ENCODE peak calls at places on chromosomes 2 and 18, in five cellular contexts. V is activated naive CD4-positive, alpha-beta T cell treated with anti-CD3 and anti-CD28 coated beads, Interleukin-2, amount 10 ng/mL, durations not matched to agents 7 days and 5 days; N is NCI-H774; C is mammary epithelial cell; W is NCI-H1417. Z is an unnamed sample.

GRCh38 chr2:181072486-181072885 is 92.1 kb downstream of the UBE2E3 start:
- DNase-seq in W (no peak), C (no peak), V (no peak), N (no peak), Z (no peak)

GRCh38 chr2:230658577-230658876 is 54.1 kb upstream of the CAB39 start:
- DNase-seq in V (no peak), N (no peak), C (no peak), W (no peak), Z (no peak)

GRCh38 chr2:32360416-32360815 is 3.6 kb downstream of the BIRC6 start:
- DNase-seq in V (no peak), C (no peak), W (no peak), N (no peak), Z (no peak)

GRCh38 chr2:47174731-47175361 is 19.7 kb upstream of the STPG4 start:
- DNase-seq in C (peak), V (peak), W (peak), N (no peak), Z (peak)

GRCh38 chr18:10376735-10377134 is 77.7 kb upstream of the APCDD1 start:
- DNase-seq in W (peak), V (no peak), C (no peak), N (no peak), Z (peak)

GRCh38 chr18:1527805-1528204 is 623.1 kb downstream of the ADCYAP1 start:
- DNase-seq in V (no peak), W (no peak), N (no peak), C (no peak), Z (no peak)

GRCh38 chr2:32264422-32265149 is at the start of gene NLRC4:
- DNase-seq in C (no peak), N (no peak), V (no peak), W (no peak), Z (no peak)

GRCh38 chr2:109209412-109209811 is 80.4 kb downstream of the SH3RF3 start:
- DNase-seq in C (peak), N (no peak), W (no peak), V (no peak), Z (no peak)

GRCh38 chr18:48638451-48638850 is 99.6 kb downstream of the CTIF start:
- DNase-seq in C (no peak), W (no peak), V (no peak), N (no peak), Z (no peak)

GRCh38 chr18:53361044-53361443 is 863.4 kb downstream of the MBD2 start:
- DNase-seq in C (no peak), N (no peak), W (no peak), V (no peak), Z (no peak)

GRCh38 chr2:173948827-173949226 is 16.3 kb downstream of the SP3 start:
- DNase-seq in N (no peak), C (no peak), W (no peak), V (no peak), Z (no peak)

GRCh38 chr2:221601376-221601775 is 29.3 kb upstream of the EPHA4 start:
- DNase-seq in W (no peak), N (no peak), V (no peak), C (no peak), Z (no peak)

GRCh38 chr2:237673130-237673921 is 45.9 kb downstream of the LRRFIP1 start:
- DNase-seq in C (peak), N (peak), V (peak), W (peak), Z (peak)

GRCh38 chr2:134420256-134420655 is 166.4 kb downstream of the MGAT5 start:
- DNase-seq in W (peak), N (no peak), V (no peak), C (no peak), Z (peak)